ENCODE peak calls at places on chromosome 13, in five cellular contexts. One of them, this sample, is unnamed.

GRCh38 chr13:94218537-94218936 is 260.9 kb downstream of the DCT start:
- DNase-seq in activated naive CD4-positive, alpha-beta T cell treated with anti-CD3 and anti-CD28 coated beads, Interleukin-2, amount 50 U/mL, for 16 hours: no peak
- DNase-seq in NCI-H446 treated with DMSO at 0.1 percent for 48 hours: no peak
- DNase-seq in BE2C: no peak
- DNase-seq in fibroblast of the aortic adventitia: no peak
- DNase-seq in this sample: no peak

GRCh38 chr13:94079876-94080275 is 399.6 kb downstream of the DCT start:
- DNase-seq in activated naive CD4-positive, alpha-beta T cell treated with anti-CD3 and anti-CD28 coated beads, Interleukin-2, amount 50 U/mL, for 16 hours: no peak
- DNase-seq in NCI-H446 treated with DMSO at 0.1 percent for 48 hours: no peak
- DNase-seq in BE2C: no peak
- DNase-seq in fibroblast of the aortic adventitia: peak; percentile 58
- DNase-seq in this sample: peak; percentile 78

GRCh38 chr13:57666131-57666530 is 34.6 kb downstream of the PCDH17 start:
- DNase-seq in activated naive CD4-positive, alpha-beta T cell treated with anti-CD3 and anti-CD28 coated beads, Interleukin-2, amount 50 U/mL, for 16 hours: no peak
- DNase-seq in NCI-H446 treated with DMSO at 0.1 percent for 48 hours: no peak
- DNase-seq in BE2C: no peak
- DNase-seq in fibroblast of the aortic adventitia: no peak
- DNase-seq in this sample: no peak

GRCh38 chr13:45928196-45928595 is 76.6 kb upstream of the SIAH3 start:
- DNase-seq in activated naive CD4-positive, alpha-beta T cell treated with anti-CD3 and anti-CD28 coated beads, Interleukin-2, amount 50 U/mL, for 16 hours: no peak
- DNase-seq in NCI-H446 treated with DMSO at 0.1 percent for 48 hours: no peak
- DNase-seq in BE2C: no peak
- DNase-seq in fibroblast of the aortic adventitia: no peak
- DNase-seq in this sample: no peak

GRCh38 chr13:40589285-40590109 is 76.9 kb downstream of the FOXO1 start:
- DNase-seq in activated naive CD4-positive, alpha-beta T cell treated with anti-CD3 and anti-CD28 coated beads, Interleukin-2, amount 50 U/mL, for 16 hours: no peak
- DNase-seq in NCI-H446 treated with DMSO at 0.1 percent for 48 hours: peak; percentile 44
- DNase-seq in BE2C: peak; percentile 66
- DNase-seq in fibroblast of the aortic adventitia: peak; percentile 52
- DNase-seq in this sample: peak; percentile 65

GRCh38 chr13:99624936-99625540 is 123.8 kb downstream of the TM9SF2 start:
- DNase-seq in activated naive CD4-positive, alpha-beta T cell treated with anti-CD3 and anti-CD28 coated beads, Interleukin-2, amount 50 U/mL, for 16 hours: no peak
- DNase-seq in NCI-H446 treated with DMSO at 0.1 percent for 48 hours: no peak
- DNase-seq in BE2C: no peak
- DNase-seq in fibroblast of the aortic adventitia: no peak
- DNase-seq in this sample: no peak

GRCh38 chr13:20411638-20412342 is 113.9 kb downstream of the CRYL1 start:
- DNase-seq in activated naive CD4-positive, alpha-beta T cell treated with anti-CD3 and anti-CD28 coated beads, Interleukin-2, amount 50 U/mL, for 16 hours: no peak
- DNase-seq in NCI-H446 treated with DMSO at 0.1 percent for 48 hours: no peak
- DNase-seq in BE2C: no peak
- DNase-seq in fibroblast of the aortic adventitia: no peak
- DNase-seq in this sample: no peak

GRCh38 chr13:74641586-74641985 is 507.4 kb upstream of the KLF12 start:
- DNase-seq in activated naive CD4-positive, alpha-beta T cell treated with anti-CD3 and anti-CD28 coated beads, Interleukin-2, amount 50 U/mL, for 16 hours: no peak
- DNase-seq in NCI-H446 treated with DMSO at 0.1 percent for 48 hours: no peak
- DNase-seq in BE2C: peak; percentile 12
- DNase-seq in fibroblast of the aortic adventitia: peak; percentile 77
- DNase-seq in this sample: peak; percentile 61

GRCh38 chr13:108070491-108070890 is 144.8 kb downstream of the LIG4 start:
- DNase-seq in activated naive CD4-positive, alpha-beta T cell treated with anti-CD3 and anti-CD28 coated beads, Interleukin-2, amount 50 U/mL, for 16 hours: no peak
- DNase-seq in NCI-H446 treated with DMSO at 0.1 percent for 48 hours: no peak
- DNase-seq in BE2C: no peak
- DNase-seq in fibroblast of the aortic adventitia: no peak
- DNase-seq in this sample: no peak